ENCODE peak calls at places on chromosomes 16 and 17, in five cellular contexts. P is GM10248, A is colonic mucosa, S is fibroblast of pulmonary artery, F is AG10803. Z is an unnamed sample.

GRCh38 chr17:17944253-17944652 is 27.9 kb downstream of the TOM1L2 start:
- DNase-seq in S (no peak), F (no peak), P (no peak), A (no peak), Z (no peak)

GRCh38 chr16:87207509-87207908 is 109.7 kb downstream of the C16orf95 start:
- DNase-seq in F (peak), S (peak), P (no peak), A (no peak), Z (no peak)

GRCh38 chr17:13735861-13736260 is 134.1 kb upstream of the HS3ST3A1 start:
- DNase-seq in F (peak), S (no peak), A (no peak), P (no peak), Z (no peak)

GRCh38 chr16:82980810-82981209 is 354.0 kb downstream of the CDH13 start:
- DNase-seq in P (no peak), S (no peak), F (no peak), A (no peak), Z (no peak)

GRCh38 chr16:9035986-9036385 is 55.5 kb upstream of the HAPSTR1 start:
- DNase-seq in A (no peak), P (no peak), F (no peak), S (no peak), Z (no peak)

GRCh38 chr17:44345497-44346026 is 460 bp downstream of the GRN start:
- DNase-seq in S (peak), P (no peak), F (peak), A (peak), Z (peak)

GRCh38 chr17:77320501-77321256 is 179.9 kb downstream of the SEC14L1 start:
- DNase-seq in A (no peak), S (peak), P (peak), F (peak), Z (peak)

GRCh38 chr17:64178011-64178825 is 48.3 kb upstream of the ERN1 start:
- DNase-seq in F (peak), S (no peak), P (no peak), A (no peak), Z (no peak)

GRCh38 chr16:74107795-74108610 is 188.6 kb upstream of the PSMD7 start:
- DNase-seq in S (peak), P (peak), F (peak), A (peak), Z (no peak)

GRCh38 chr17:81923302-81924260 is 4.0 kb downstream of the MAFG start:
- DNase-seq in S (peak), A (peak), F (peak), P (no peak), Z (no peak)

GRCh38 chr17:75625813-75626486 is 7.3 kb upstream of the SMIM5 start:
- DNase-seq in A (no peak), P (peak), S (peak), F (no peak), Z (no peak)

GRCh38 chr17:82528484-82529265 is 9.1 kb downstream of the FOXK2 start:
- DNase-seq in P (no peak), F (peak), A (peak), S (peak), Z (no peak)

GRCh38 chr16:85781685-85782370 is 17.5 kb downstream of the EMC8 start:
- DNase-seq in P (no peak), A (peak), F (peak), S (peak), Z (no peak)

GRCh38 chr17:14058051-14058450 is 11.3 kb upstream of the COX10 start:
- DNase-seq in P (no peak), S (peak), F (peak), A (no peak), Z (no peak)

GRCh38 chr17:68565656-68566055 is 35.5 kb downstream of the FAM20A start:
- DNase-seq in F (no peak), A (no peak), S (no peak), P (no peak), Z (no peak)

GRCh38 chr17:58047751-58048150 is 35.5 kb upstream of the DYNLL2 start:
- DNase-seq in F (peak), S (no peak), A (no peak), P (no peak), Z (no peak)

GRCh38 chr17:731943-732787 is at the start of gene TLCD3A:
- DNase-seq in S (peak), A (peak), F (peak), P (peak), Z (peak)

GRCh38 chr16:20916289-20916688 is 15.7 kb downstream of the LYRM1 start:
- DNase-seq in S (no peak), P (no peak), A (no peak), F (no peak), Z (no peak)

GRCh38 chr17:28180449-28180848 is 138.0 kb downstream of the NLK start:
- DNase-seq in P (peak), A (no peak), F (peak), S (peak), Z (no peak)

GRCh38 chr17:17227608-17228520 is 9.1 kb downstream of the FLCN start:
- DNase-seq in A (no peak), F (no peak), S (no peak), P (no peak), Z (no peak)

GRCh38 chr16:660459-661183 is 7.3 kb upstream of the RHOT2 start:
- DNase-seq in A (peak), P (peak), F (peak), S (peak), Z (peak)

GRCh38 chr16:662095-662494 is 5.8 kb upstream of the RHOT2 start:
- DNase-seq in A (no peak), S (no peak), F (no peak), P (no peak), Z (no peak)

GRCh38 chr16:662597-662996 is 5.3 kb upstream of the RHOT2 start:
- DNase-seq in F (no peak), P (no peak), A (no peak), S (no peak), Z (no peak)

GRCh38 chr16:660132-660458 is 7.8 kb upstream of the RHOT2 start:
- DNase-seq in A (no peak), P (no peak), F (no peak), S (no peak), Z (no peak)

DNA sequence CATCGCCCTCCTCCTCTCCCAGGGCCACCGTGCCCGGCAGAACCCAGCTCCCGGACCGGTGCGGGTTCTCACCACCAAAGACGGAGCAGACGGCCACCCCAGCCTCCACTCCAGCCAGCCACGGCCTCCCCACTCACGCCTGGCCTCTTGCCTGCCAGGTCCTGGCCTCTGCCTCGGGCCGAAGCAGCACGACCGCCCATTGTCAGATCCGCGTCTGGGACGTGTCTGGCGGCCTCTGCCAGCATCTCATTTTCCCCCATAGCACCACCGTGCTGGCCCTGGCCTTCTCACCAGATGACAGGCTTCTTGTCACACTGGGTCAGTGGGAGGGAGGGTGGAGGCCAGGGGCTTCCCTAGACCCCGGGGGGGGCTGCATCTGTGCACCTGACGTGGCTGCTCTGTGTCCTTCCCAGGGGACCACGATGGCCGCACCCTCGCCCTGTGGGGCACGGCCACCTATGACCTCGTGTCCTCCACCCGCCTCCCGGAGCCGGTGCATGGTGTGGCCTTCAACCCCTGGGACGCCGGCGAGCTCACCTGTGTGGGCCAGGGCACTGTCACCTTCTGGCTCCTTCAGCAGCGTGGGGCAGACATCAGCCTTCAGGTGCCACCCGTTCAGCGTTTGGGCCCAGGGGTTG is 6.6 kb upstream of the RHOT2 start:
- DNase-seq in F (no peak), A (no peak), S (no peak), P (no peak), Z (no peak)
- TF ChIP-seq CTCF in F (no peak), A (no peak), S (no peak), P (no peak), Z (no peak)

DNA sequence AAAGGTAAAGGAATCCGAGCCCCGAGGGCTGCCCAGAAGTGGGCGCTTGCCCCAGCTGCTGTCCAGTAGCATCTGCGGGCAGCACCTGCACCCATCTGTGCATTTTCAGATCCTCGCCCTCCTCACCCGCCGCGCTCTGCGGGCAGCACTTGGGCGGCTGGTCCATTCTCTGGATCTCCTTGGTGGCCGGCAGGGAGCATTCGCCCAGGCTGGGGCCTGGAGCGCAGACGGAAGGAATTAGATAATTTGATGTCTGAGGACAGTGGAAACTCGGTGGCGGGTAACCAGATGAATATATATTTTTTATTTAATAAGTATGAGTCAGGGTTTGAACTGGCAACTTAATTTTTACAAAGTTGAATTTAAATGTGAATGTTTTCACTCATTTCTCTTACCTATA is 88.5 kb downstream of the NPIPB11 start:
- DNase-seq in A (no peak), P (no peak), S (no peak), F (no peak), Z (no peak)
- TF ChIP-seq CTCF in A (no peak), P (no peak), S (peak), F (peak), Z (no peak)

GRCh38 chr16:2516391-2517240 is 2.9 kb downstream of the ATP6V0C start:
- DNase-seq in P (no peak), A (no peak), S (no peak), F (no peak), Z (no peak)
- TF ChIP-seq CTCF in P (no peak), A (no peak), S (no peak), F (no peak), Z (no peak)

GRCh38 chr16:65684230-65684629 is 562.4 kb upstream of the CDH11 start:
- DNase-seq in F (no peak), S (no peak), P (no peak), A (no peak), Z (no peak)
- TF ChIP-seq CTCF in F (peak), S (peak), P (no peak), A (no peak), Z (no peak)

Z was measured in GM06990.